ENCODE peak calls at places on chromosome 16, in five cellular contexts. One of them, this sample, is unnamed.

GRCh38 chr16:73048292-73049050 is 543 bp upstream of the ZFHX3 start:
- DNase-seq in activated CD8-positive, alpha-beta T cell treated with anti-CD3 and anti-CD28 coated beads for 36 hours: no peak
- DNase-seq in K562: no peak
- DNase-seq in bronchial epithelial cell: no peak
- DNase-seq in cardiac muscle cell: peak; percentile 62
- DNase-seq in this sample: no peak

GRCh38 chr16:383326-384020 is 1.7 kb upstream of the PGAP6 start:
- DNase-seq in bronchial epithelial cell: peak; percentile 74
- DNase-seq in cardiac muscle cell: peak; percentile 42
- DNase-seq in activated CD8-positive, alpha-beta T cell treated with anti-CD3 and anti-CD28 coated beads for 36 hours: peak; percentile 81
- DNase-seq in K562: no peak
- DNase-seq in this sample: no peak

GRCh38 chr16:66052745-66053144 is 313.7 kb upstream of the CDH5 start:
- DNase-seq in K562: no peak
- DNase-seq in bronchial epithelial cell: peak; percentile 87
- DNase-seq in cardiac muscle cell: no peak
- DNase-seq in activated CD8-positive, alpha-beta T cell treated with anti-CD3 and anti-CD28 coated beads for 36 hours: no peak
- DNase-seq in this sample: no peak

GRCh38 chr16:22018559-22018958 is 10.6 kb downstream of the MOSMO start:
- DNase-seq in bronchial epithelial cell: peak; percentile 65
- DNase-seq in cardiac muscle cell: no peak
- DNase-seq in K562: no peak
- DNase-seq in activated CD8-positive, alpha-beta T cell treated with anti-CD3 and anti-CD28 coated beads for 36 hours: no peak
- DNase-seq in this sample: no peak

GRCh38 chr16:48235556-48236136 is 8.5 kb upstream of the LONP2 start:
- DNase-seq in activated CD8-positive, alpha-beta T cell treated with anti-CD3 and anti-CD28 coated beads for 36 hours: no peak
- DNase-seq in cardiac muscle cell: no peak
- DNase-seq in bronchial epithelial cell: no peak
- DNase-seq in K562: no peak
- DNase-seq in this sample: no peak

GRCh38 chr16:180921-181667 is 835 bp downstream of the HBQ1 start:
- DNase-seq in cardiac muscle cell: peak; percentile 86
- DNase-seq in activated CD8-positive, alpha-beta T cell treated with anti-CD3 and anti-CD28 coated beads for 36 hours: peak; percentile 91
- DNase-seq in bronchial epithelial cell: peak; percentile 24
- DNase-seq in K562: peak; percentile 88
- DNase-seq in this sample: peak; percentile 93

GRCh38 chr16:89033796-89034572 is 57.0 kb upstream of the CBFA2T3 start:
- DNase-seq in K562: no peak
- DNase-seq in activated CD8-positive, alpha-beta T cell treated with anti-CD3 and anti-CD28 coated beads for 36 hours: no peak
- DNase-seq in cardiac muscle cell: no peak
- DNase-seq in bronchial epithelial cell: no peak
- DNase-seq in this sample: no peak

GRCh38 chr16:23420011-23420410 is 33.0 kb downstream of the COG7 start:
- DNase-seq in activated CD8-positive, alpha-beta T cell treated with anti-CD3 and anti-CD28 coated beads for 36 hours: no peak
- DNase-seq in bronchial epithelial cell: no peak
- DNase-seq in cardiac muscle cell: no peak
- DNase-seq in K562: no peak
- DNase-seq in this sample: no peak

GRCh38 chr16:68760671-68761275 is 23.7 kb downstream of the CDH1 start:
- DNase-seq in bronchial epithelial cell: peak; percentile 96
- DNase-seq in activated CD8-positive, alpha-beta T cell treated with anti-CD3 and anti-CD28 coated beads for 36 hours: peak; percentile 73
- DNase-seq in K562: peak; percentile 45
- DNase-seq in cardiac muscle cell: no peak
- DNase-seq in this sample: peak; percentile 74

GRCh38 chr16:51148674-51149228 is 2.3 kb downstream of the SALL1 start:
- DNase-seq in K562: no peak
- DNase-seq in cardiac muscle cell: no peak
- DNase-seq in activated CD8-positive, alpha-beta T cell treated with anti-CD3 and anti-CD28 coated beads for 36 hours: no peak
- DNase-seq in bronchial epithelial cell: no peak
- DNase-seq in this sample: no peak

GRCh38 chr16:62363451-62363850 is 327.2 kb upstream of the CDH8 start:
- DNase-seq in cardiac muscle cell: peak; percentile 39
- DNase-seq in K562: no peak
- DNase-seq in bronchial epithelial cell: no peak
- DNase-seq in activated CD8-positive, alpha-beta T cell treated with anti-CD3 and anti-CD28 coated beads for 36 hours: no peak
- DNase-seq in this sample: no peak

GRCh38 chr16:52407778-52408177 is 139.2 kb downstream of the TOX3 start:
- DNase-seq in bronchial epithelial cell: peak; percentile 60
- DNase-seq in activated CD8-positive, alpha-beta T cell treated with anti-CD3 and anti-CD28 coated beads for 36 hours: no peak
- DNase-seq in K562: no peak
- DNase-seq in cardiac muscle cell: no peak
- DNase-seq in this sample: no peak

GRCh38 chr16:19138601-19139000 is 24.8 kb downstream of the ITPRIPL2 start:
- DNase-seq in bronchial epithelial cell: peak; percentile 97
- DNase-seq in K562: no peak
- DNase-seq in cardiac muscle cell: no peak
- DNase-seq in activated CD8-positive, alpha-beta T cell treated with anti-CD3 and anti-CD28 coated beads for 36 hours: no peak
- DNase-seq in this sample: no peak

GRCh38 chr16:59690216-59690615 is 956.1 kb upstream of the GOT2 start:
- DNase-seq in cardiac muscle cell: no peak
- DNase-seq in activated CD8-positive, alpha-beta T cell treated with anti-CD3 and anti-CD28 coated beads for 36 hours: no peak
- DNase-seq in bronchial epithelial cell: no peak
- DNase-seq in K562: no peak
- DNase-seq in this sample: no peak

GRCh38 chr16:88358033-88358481 is 24.7 kb upstream of the ZNF469 start:
- DNase-seq in K562: no peak
- DNase-seq in cardiac muscle cell: no peak
- DNase-seq in bronchial epithelial cell: no peak
- DNase-seq in activated CD8-positive, alpha-beta T cell treated with anti-CD3 and anti-CD28 coated beads for 36 hours: no peak
- DNase-seq in this sample: no peak

GRCh38 chr16:69410285-69410990 is 14.0 kb upstream of the CYB5B start:
- DNase-seq in K562: no peak
- DNase-seq in bronchial epithelial cell: peak; percentile 85
- DNase-seq in cardiac muscle cell: no peak
- DNase-seq in activated CD8-positive, alpha-beta T cell treated with anti-CD3 and anti-CD28 coated beads for 36 hours: no peak
- DNase-seq in this sample: no peak

GRCh38 chr16:56708418-56708817 is 21.5 kb upstream of the NUP93 start:
- DNase-seq in activated CD8-positive, alpha-beta T cell treated with anti-CD3 and anti-CD28 coated beads for 36 hours: peak; percentile 63
- DNase-seq in K562: no peak
- DNase-seq in cardiac muscle cell: no peak
- DNase-seq in bronchial epithelial cell: no peak
- DNase-seq in this sample: no peak

GRCh38 chr16:14302031-14302398 is 230.9 kb downstream of the MRTFB start:
- DNase-seq in bronchial epithelial cell: peak; percentile 27
- DNase-seq in cardiac muscle cell: peak; percentile 82
- DNase-seq in activated CD8-positive, alpha-beta T cell treated with anti-CD3 and anti-CD28 coated beads for 36 hours: peak; percentile 42
- DNase-seq in K562: peak; percentile 87
- DNase-seq in this sample: peak; percentile 89

GRCh38 chr16:24819462-24820040 is 26.2 kb upstream of the SLC5A11 start:
- DNase-seq in bronchial epithelial cell: no peak
- DNase-seq in cardiac muscle cell: no peak
- DNase-seq in K562: no peak
- DNase-seq in activated CD8-positive, alpha-beta T cell treated with anti-CD3 and anti-CD28 coated beads for 36 hours: no peak
- DNase-seq in this sample: no peak

GRCh38 chr16:14301150-14302030 is 230.3 kb downstream of the MRTFB start:
- DNase-seq in bronchial epithelial cell: peak; percentile 23
- DNase-seq in activated CD8-positive, alpha-beta T cell treated with anti-CD3 and anti-CD28 coated beads for 36 hours: peak; percentile 74
- DNase-seq in cardiac muscle cell: peak; percentile 38
- DNase-seq in K562: peak; percentile 21
- DNase-seq in this sample: no peak

GRCh38 chr16:14501331-14502255 is 128.5 kb downstream of the PARN start:
- DNase-seq in K562: peak; percentile 71
- DNase-seq in cardiac muscle cell: peak; percentile 64
- DNase-seq in bronchial epithelial cell: peak; percentile 93
- DNase-seq in activated CD8-positive, alpha-beta T cell treated with anti-CD3 and anti-CD28 coated beads for 36 hours: peak; percentile 21
- DNase-seq in this sample: no peak

GRCh38 chr16:4015275-4015990 is 100.8 kb downstream of the ADCY9 start:
- DNase-seq in bronchial epithelial cell: no peak
- DNase-seq in activated CD8-positive, alpha-beta T cell treated with anti-CD3 and anti-CD28 coated beads for 36 hours: no peak
- DNase-seq in K562: no peak
- DNase-seq in cardiac muscle cell: no peak
- DNase-seq in this sample: no peak

GRCh38 chr16:50498756-50499155 is 49.4 kb upstream of the NKD1 start:
- DNase-seq in bronchial epithelial cell: no peak
- DNase-seq in activated CD8-positive, alpha-beta T cell treated with anti-CD3 and anti-CD28 coated beads for 36 hours: no peak
- DNase-seq in K562: no peak
- DNase-seq in cardiac muscle cell: no peak
- DNase-seq in this sample: no peak

GRCh38 chr16:68083239-68083781 is 1.9 kb upstream of the NFATC3 start:
- DNase-seq in cardiac muscle cell: no peak
- DNase-seq in activated CD8-positive, alpha-beta T cell treated with anti-CD3 and anti-CD28 coated beads for 36 hours: no peak
- DNase-seq in bronchial epithelial cell: no peak
- DNase-seq in K562: no peak
- DNase-seq in this sample: no peak

GRCh38 chr16:57829969-57830360 is 27.7 kb upstream of the KIFC3 start:
- DNase-seq in K562: no peak
- DNase-seq in bronchial epithelial cell: no peak
- DNase-seq in activated CD8-positive, alpha-beta T cell treated with anti-CD3 and anti-CD28 coated beads for 36 hours: no peak
- DNase-seq in cardiac muscle cell: no peak
- DNase-seq in this sample: no peak

GRCh38 chr16:57826706-57827625 is 24.7 kb upstream of the KIFC3 start:
- DNase-seq in activated CD8-positive, alpha-beta T cell treated with anti-CD3 and anti-CD28 coated beads for 36 hours: no peak
- DNase-seq in K562: no peak
- DNase-seq in bronchial epithelial cell: no peak
- DNase-seq in cardiac muscle cell: no peak
- DNase-seq in this sample: no peak

GRCh38 chr16:57830890-57831484 is 28.7 kb upstream of the KIFC3 start:
- DNase-seq in K562: no peak
- DNase-seq in bronchial epithelial cell: peak; percentile 53
- DNase-seq in cardiac muscle cell: no peak
- DNase-seq in activated CD8-positive, alpha-beta T cell treated with anti-CD3 and anti-CD28 coated beads for 36 hours: no peak
- DNase-seq in this sample: no peak

GRCh38 chr16:57826040-57826434 is 23.7 kb upstream of the KIFC3 start:
- DNase-seq in bronchial epithelial cell: no peak
- DNase-seq in activated CD8-positive, alpha-beta T cell treated with anti-CD3 and anti-CD28 coated beads for 36 hours: no peak
- DNase-seq in K562: no peak
- DNase-seq in cardiac muscle cell: no peak
- DNase-seq in this sample: no peak

GRCh38 chr16:57828272-57829161 is 26.2 kb upstream of the KIFC3 start:
- DNase-seq in activated CD8-positive, alpha-beta T cell treated with anti-CD3 and anti-CD28 coated beads for 36 hours: no peak
- DNase-seq in K562: peak; percentile 54
- DNase-seq in bronchial epithelial cell: no peak
- DNase-seq in cardiac muscle cell: no peak
- DNase-seq in this sample: no peak
- TF ChIP-seq CTCF in activated CD8-positive, alpha-beta T cell treated with anti-CD3 and anti-CD28 coated beads for 36 hours: no peak
- TF ChIP-seq CTCF in K562: peak; percentile 30
- TF ChIP-seq CTCF in bronchial epithelial cell: no peak
- TF ChIP-seq CTCF in cardiac muscle cell: no peak
- TF ChIP-seq CTCF in this sample: no peak

GRCh38 chr16:12421688-12422087 is 382.0 kb downstream of the CPPED1 start:
- DNase-seq in K562: no peak
- DNase-seq in activated CD8-positive, alpha-beta T cell treated with anti-CD3 and anti-CD28 coated beads for 36 hours: no peak
- DNase-seq in bronchial epithelial cell: no peak
- DNase-seq in cardiac muscle cell: no peak
- DNase-seq in this sample: no peak

GRCh38 chr16:12420661-12421209 is 383.0 kb downstream of the CPPED1 start:
- DNase-seq in K562: peak; percentile 82
- DNase-seq in bronchial epithelial cell: peak; percentile 21
- DNase-seq in activated CD8-positive, alpha-beta T cell treated with anti-CD3 and anti-CD28 coated beads for 36 hours: no peak
- DNase-seq in cardiac muscle cell: peak; percentile 20
- DNase-seq in this sample: no peak

GRCh38 chr16:12419151-12419550 is 384.5 kb downstream of the CPPED1 start:
- DNase-seq in bronchial epithelial cell: no peak
- DNase-seq in cardiac muscle cell: no peak
- DNase-seq in activated CD8-positive, alpha-beta T cell treated with anti-CD3 and anti-CD28 coated beads for 36 hours: no peak
- DNase-seq in K562: no peak
- DNase-seq in this sample: no peak

GRCh38 chr16:12417830-12418229 is 385.9 kb downstream of the CPPED1 start:
- DNase-seq in cardiac muscle cell: no peak
- DNase-seq in K562: no peak
- DNase-seq in bronchial epithelial cell: no peak
- DNase-seq in activated CD8-positive, alpha-beta T cell treated with anti-CD3 and anti-CD28 coated beads for 36 hours: no peak
- DNase-seq in this sample: no peak

DNA sequence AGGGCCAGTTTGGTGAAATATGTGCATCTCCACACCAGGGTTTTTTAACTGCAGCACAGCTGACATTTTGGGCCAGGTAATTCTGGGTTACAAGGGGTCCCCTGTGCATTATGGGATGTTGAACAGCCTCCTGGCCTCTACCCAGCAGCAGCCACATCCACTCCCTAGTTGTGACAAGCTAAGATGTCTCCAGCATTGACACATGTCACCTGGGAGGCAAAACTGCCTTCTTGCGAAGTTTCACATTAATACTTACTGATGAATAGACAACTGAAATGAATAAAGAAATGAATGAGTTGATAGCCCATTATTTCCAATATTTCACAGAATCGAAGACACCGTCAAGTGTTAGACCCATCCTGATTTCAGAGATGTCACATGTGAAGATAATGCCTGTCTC is 383.7 kb downstream of the CPPED1 start:
- DNase-seq in K562: no peak
- DNase-seq in activated CD8-positive, alpha-beta T cell treated with anti-CD3 and anti-CD28 coated beads for 36 hours: no peak
- DNase-seq in bronchial epithelial cell: no peak
- DNase-seq in cardiac muscle cell: no peak
- DNase-seq in this sample: no peak
- TF ChIP-seq CTCF in K562: no peak
- TF ChIP-seq CTCF in activated CD8-positive, alpha-beta T cell treated with anti-CD3 and anti-CD28 coated beads for 36 hours: no peak
- TF ChIP-seq CTCF in bronchial epithelial cell: no peak
- TF ChIP-seq CTCF in cardiac muscle cell: no peak
- TF ChIP-seq CTCF in this sample: no peak

DNA sequence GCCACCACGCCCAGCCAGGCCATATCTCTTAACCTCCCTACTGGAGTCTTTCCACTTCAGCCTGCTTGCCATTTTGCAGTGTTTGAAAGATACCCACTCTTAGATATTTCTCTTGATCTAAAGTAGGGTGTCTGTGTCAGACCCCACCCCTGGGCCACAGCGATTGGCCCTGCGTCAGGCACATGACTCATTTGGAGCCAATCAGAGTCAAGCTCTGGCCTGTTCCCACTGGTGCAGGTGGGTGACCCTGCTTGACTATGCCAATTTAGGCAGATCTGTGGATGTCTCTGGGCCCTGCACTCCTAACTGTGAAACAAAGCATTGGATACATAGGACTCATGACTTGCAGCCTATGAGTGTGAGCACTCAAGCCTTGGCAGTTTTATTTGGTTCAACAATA is 27.6 kb downstream of the FOXL1 start:
- DNase-seq in activated CD8-positive, alpha-beta T cell treated with anti-CD3 and anti-CD28 coated beads for 36 hours: no peak
- DNase-seq in bronchial epithelial cell: no peak
- DNase-seq in K562: peak; percentile 49
- DNase-seq in cardiac muscle cell: no peak
- DNase-seq in this sample: no peak
- TF ChIP-seq CTCF in activated CD8-positive, alpha-beta T cell treated with anti-CD3 and anti-CD28 coated beads for 36 hours: no peak
- TF ChIP-seq CTCF in bronchial epithelial cell: no peak
- TF ChIP-seq CTCF in K562: no peak
- TF ChIP-seq CTCF in cardiac muscle cell: no peak
- TF ChIP-seq CTCF in this sample: no peak

DNA sequence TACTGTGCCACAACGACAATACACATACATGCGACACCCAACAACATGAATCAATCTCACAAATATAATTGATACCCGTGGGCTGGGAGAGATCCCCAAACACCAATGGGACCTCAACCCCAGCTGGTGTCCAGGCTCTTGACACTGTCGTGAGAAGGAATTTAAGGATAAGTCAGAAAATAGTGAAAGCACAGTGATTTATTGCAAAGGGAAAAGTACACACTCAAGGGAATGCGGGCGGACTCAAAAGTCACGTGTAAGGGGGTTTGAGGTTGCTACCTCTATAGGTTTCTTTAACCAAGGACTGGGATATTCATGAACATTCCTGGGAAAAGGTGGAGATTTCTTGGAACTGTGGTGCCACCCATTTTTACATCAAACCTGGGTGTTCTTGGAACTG is 6.3 kb upstream of the ZDHHC7 start:
- DNase-seq in bronchial epithelial cell: no peak
- DNase-seq in activated CD8-positive, alpha-beta T cell treated with anti-CD3 and anti-CD28 coated beads for 36 hours: no peak
- DNase-seq in cardiac muscle cell: no peak
- DNase-seq in K562: no peak
- DNase-seq in this sample: no peak
- TF ChIP-seq CTCF in bronchial epithelial cell: no peak
- TF ChIP-seq CTCF in activated CD8-positive, alpha-beta T cell treated with anti-CD3 and anti-CD28 coated beads for 36 hours: no peak
- TF ChIP-seq CTCF in cardiac muscle cell: no peak
- TF ChIP-seq CTCF in K562: no peak
- TF ChIP-seq CTCF in this sample: no peak